ENCODE peak calls at places on chromosomes 16 and 17, in nine cellular contexts. P, O, M, B, D, I, K, A and E are unnamed samples.

GRCh38 chr17:69607162-69607834 is 192.8 kb downstream of the MAP2K6 start:
- DNase-seq in A (no peak), B (peak), P (peak), O (peak), M (peak), D (no peak), I (peak), K (peak), E (peak)

GRCh38 chr16:19741354-19741753 is 23.3 kb downstream of the IQCK start:
- DNase-seq in A (no peak), O (no peak), P (no peak), B (no peak), D (no peak), I (no peak), K (no peak), M (no peak), E (no peak)

GRCh38 chr17:31629696-31630470 is 229.2 kb downstream of the COPRS start:
- DNase-seq in M (no peak), K (no peak), I (peak), D (no peak), B (no peak), A (no peak), O (no peak), P (no peak), E (no peak)

GRCh38 chr17:74987909-74988711 is 678 bp downstream of the CDR2L start:
- DNase-seq in O (peak), D (no peak), K (peak), M (peak), B (peak), A (no peak), I (peak), P (peak), E (no peak)

GRCh38 chr17:28946239-28946638 is 5.1 kb downstream of the PHF12 start:
- DNase-seq in B (no peak), A (no peak), I (peak), D (no peak), K (no peak), P (no peak), O (no peak), M (no peak), E (no peak)

GRCh38 chr17:38528101-38528500 is 77.7 kb downstream of the SRCIN1 start:
- DNase-seq in B (no peak), D (no peak), P (no peak), I (no peak), A (no peak), K (no peak), M (no peak), O (no peak), E (no peak)

GRCh38 chr17:43601280-43602050 is 55.3 kb upstream of the ETV4 start:
- DNase-seq in I (peak), B (no peak), O (peak), M (peak), A (no peak), P (no peak), D (no peak), K (peak), E (no peak)

GRCh38 chr17:66807182-66807581 is 27.7 kb upstream of the CACNG5 start:
- DNase-seq in K (no peak), I (no peak), P (no peak), M (peak), O (no peak), D (no peak), A (no peak), B (no peak), E (no peak)

GRCh38 chr16:82294874-82295273 is 124.8 kb upstream of the MPHOSPH6 start:
- DNase-seq in A (no peak), P (no peak), B (no peak), O (no peak), K (no peak), D (no peak), M (no peak), I (no peak), E (no peak)

GRCh38 chr16:85428168-85428898 is 184.8 kb upstream of the GSE1 start:
- DNase-seq in M (peak), I (peak), O (peak), B (peak), D (peak), K (no peak), A (peak), P (peak), E (no peak)

GRCh38 chr16:19344224-19344801 is 58.8 kb downstream of the CLEC19A start:
- DNase-seq in O (no peak), I (no peak), P (no peak), K (no peak), M (no peak), B (no peak), D (no peak), A (no peak), E (no peak)

GRCh38 chr17:76677406-76677805 is 33.4 kb downstream of the MXRA7 start:
- DNase-seq in P (no peak), D (no peak), K (no peak), M (no peak), B (no peak), I (no peak), A (no peak), O (no peak), E (no peak)

GRCh38 chr17:76679242-76679641 is 31.5 kb downstream of the MXRA7 start:
- DNase-seq in B (no peak), P (no peak), A (no peak), O (no peak), I (no peak), D (no peak), M (no peak), K (no peak), E (no peak)

GRCh38 chr17:76675648-76676047 is 32.1 kb upstream of the ST6GALNAC1 start:
- DNase-seq in B (no peak), D (no peak), O (no peak), K (no peak), A (no peak), I (no peak), M (no peak), P (no peak), E (no peak)

GRCh38 chr17:76676629-76677028 is 33.1 kb upstream of the ST6GALNAC1 start:
- DNase-seq in D (no peak), M (no peak), A (no peak), I (no peak), K (no peak), O (no peak), B (no peak), P (no peak), E (no peak)

GRCh38 chr17:76678330-76678729 is 32.4 kb downstream of the MXRA7 start:
- DNase-seq in K (no peak), A (no peak), I (no peak), D (peak), B (no peak), M (no peak), P (no peak), O (no peak), E (no peak)
- H3K4me3 ChIP-seq in K (no peak), A (no peak), I (no peak), D (no peak), B (no peak), M (no peak), P (no peak), O (no peak), E (no peak)

DNA sequence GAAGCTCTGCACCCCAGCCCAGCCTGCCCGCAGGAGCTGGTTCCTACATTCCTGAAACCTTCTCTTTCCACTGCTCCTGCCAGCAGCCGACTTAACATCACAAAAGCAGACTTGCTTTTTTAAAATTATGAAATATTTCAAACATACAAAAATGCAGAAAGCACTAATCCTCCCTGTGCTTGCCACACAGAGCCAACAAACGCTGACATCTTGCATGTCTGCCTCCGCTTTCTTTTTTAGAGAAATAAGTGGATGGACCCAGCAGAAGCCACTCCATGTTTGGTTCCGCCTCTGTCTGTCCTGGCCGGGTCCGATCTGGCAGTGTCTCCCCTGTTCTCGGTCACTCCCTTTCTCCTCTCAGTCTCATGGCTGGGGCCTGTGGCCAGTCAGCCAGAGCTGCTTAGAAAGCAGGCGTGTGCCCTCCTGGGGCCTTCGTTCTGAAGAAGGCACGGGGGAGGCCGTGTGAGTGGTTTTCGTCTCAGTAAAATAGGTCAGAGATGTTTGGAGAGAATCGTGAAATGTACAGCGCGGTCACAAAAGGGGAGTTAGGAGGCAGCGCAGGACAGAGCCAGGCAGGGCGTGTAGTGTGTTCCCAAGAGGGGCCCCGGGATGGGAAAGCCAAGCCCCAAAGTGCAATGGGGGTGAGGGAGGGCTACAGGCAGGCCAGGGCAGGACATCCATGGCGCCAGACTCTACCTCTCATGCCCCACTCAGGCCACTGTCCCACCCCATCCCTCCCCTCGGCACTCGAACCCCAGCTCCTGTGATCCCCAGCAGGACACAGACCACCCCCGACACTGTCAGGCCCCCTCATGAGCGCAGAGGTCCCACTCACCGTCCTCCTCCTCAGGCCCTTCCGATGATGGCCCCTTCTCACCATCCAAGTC is 23.2 kb downstream of the MXRA7 start:
- DNase-seq in D (no peak), K (peak), A (no peak), O (peak), B (peak), P (no peak), I (no peak), M (peak), E (no peak)
- H3K4me3 ChIP-seq in D (no peak), K (no peak), A (no peak), O (no peak), B (no peak), P (no peak), I (no peak), M (peak), E (no peak)

GRCh38 chr16:1890701-1891035 is 18.7 kb upstream of the MEIOB start:
- DNase-seq in M (no peak), K (no peak), I (no peak), A (no peak), O (no peak), D (no peak), P (no peak), B (no peak), E (no peak)
- H3K4me3 ChIP-seq in M (no peak), K (no peak), I (no peak), A (no peak), O (no peak), D (no peak), P (no peak), B (no peak), E (no peak)

DNA sequence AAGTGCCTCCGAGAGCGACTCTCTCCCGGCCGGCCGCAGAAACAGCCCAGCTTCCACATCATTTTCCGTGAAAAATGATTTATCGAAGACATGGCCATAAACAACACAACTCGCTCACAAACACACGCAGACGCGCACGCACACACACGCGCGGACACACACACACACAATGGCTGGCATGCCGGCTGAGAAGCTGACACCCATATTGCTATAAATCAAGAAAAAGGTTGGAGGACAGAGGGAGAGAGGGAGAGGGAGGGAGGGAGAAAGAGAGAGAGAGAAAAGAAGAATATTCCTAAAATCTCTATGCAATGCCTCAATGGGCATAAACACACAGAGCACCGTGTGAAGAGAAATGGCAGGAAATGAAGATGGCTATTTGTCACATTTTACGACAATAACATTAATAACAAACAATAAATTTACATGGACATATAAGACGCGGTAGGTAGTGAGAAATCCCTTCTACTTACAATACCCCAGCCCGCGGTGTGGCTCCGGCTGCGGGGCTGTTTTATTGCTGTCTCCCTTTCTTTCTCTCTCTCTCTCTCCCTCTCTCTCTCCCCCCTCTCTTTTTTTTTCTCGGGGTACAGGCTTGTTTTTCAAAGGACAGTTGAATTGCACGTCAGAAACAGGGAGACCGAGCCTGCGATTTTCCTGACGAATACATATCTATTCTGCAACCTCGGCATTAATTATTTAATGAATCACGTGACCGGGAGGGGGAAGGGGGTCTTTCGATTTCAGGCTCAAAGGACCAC is 9.5 kb downstream of the HOXB4 start:
- DNase-seq in O (no peak), P (no peak), B (no peak), I (no peak), A (no peak), M (no peak), K (no peak), D (no peak), E (no peak)
- H3K4me3 ChIP-seq in O (no peak), P (no peak), B (no peak), I (peak), A (no peak), M (peak), K (no peak), D (no peak), E (no peak)

GRCh38 chr16:4115941-4116327 is 308 bp downstream of the ADCY9 start:
- DNase-seq in M (no peak), A (no peak), K (no peak), B (no peak), O (no peak), P (no peak), D (no peak), I (no peak), E (no peak)
- H3K4me3 ChIP-seq in M (peak), A (peak), K (peak), B (peak), O (peak), P (no peak), D (no peak), I (peak), E (peak)

GRCh38 chr17:82237746-82238561 is 9.1 kb downstream of the SLC16A3 start:
- DNase-seq in B (peak), K (peak), I (no peak), D (no peak), P (no peak), M (peak), A (no peak), O (no peak), E (no peak)
- H3K4me3 ChIP-seq in B (no peak), K (peak), I (no peak), D (peak), P (no peak), M (no peak), A (peak), O (peak), E (no peak)

DNA sequence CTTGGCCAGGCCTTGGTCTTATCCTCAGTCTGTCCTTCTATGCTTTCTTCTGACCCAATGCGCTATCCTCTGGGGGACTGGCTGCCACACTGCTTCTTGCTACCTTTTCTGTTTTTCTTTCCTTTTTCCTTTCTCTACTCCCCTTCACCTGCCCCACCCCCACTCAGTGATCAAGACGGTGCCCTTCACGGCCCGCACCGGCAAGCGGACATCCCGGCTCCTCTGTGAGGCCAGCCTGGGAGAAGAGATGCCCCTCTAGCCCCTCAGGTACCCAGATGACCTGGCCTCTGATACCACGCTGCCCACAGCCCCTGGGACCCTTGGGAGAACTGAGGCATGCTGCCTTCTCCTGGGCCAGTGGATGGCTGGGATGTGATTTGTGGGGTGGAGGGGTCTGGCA is 15.6 kb downstream of the SPATA32 start:
- DNase-seq in I (no peak), B (no peak), A (no peak), D (no peak), K (no peak), O (no peak), P (no peak), M (no peak), E (no peak)
- H3K4me3 ChIP-seq in I (no peak), B (no peak), A (peak), D (no peak), K (no peak), O (no peak), P (peak), M (no peak), E (peak)

DNA sequence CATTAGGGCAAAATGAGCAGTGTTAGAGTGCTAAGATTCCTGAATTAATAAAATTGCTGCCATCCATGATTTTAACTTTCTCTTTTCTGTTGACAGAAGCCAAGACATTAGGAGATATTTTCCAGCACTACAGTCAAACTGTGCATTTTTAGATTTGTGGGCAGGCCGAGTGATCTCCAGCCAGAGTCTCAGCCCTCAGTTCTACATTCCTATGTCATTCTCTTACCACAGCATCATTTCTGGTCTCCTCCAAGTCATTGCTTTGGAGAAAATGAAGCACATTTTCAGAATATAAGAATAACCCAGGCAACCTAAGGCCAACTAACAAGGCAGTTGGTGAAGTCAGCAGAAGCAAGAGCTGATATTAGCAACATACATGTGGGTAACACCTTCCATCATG is 74.6 kb upstream of the NUDT7 start:
- DNase-seq in B (no peak), K (no peak), I (no peak), A (no peak), O (no peak), D (no peak), M (no peak), P (no peak), E (no peak)
- H3K4me3 ChIP-seq in B (no peak), K (no peak), I (no peak), A (no peak), O (no peak), D (no peak), M (no peak), P (no peak), E (no peak)